ENCODE peak calls at places on chromosome 19, in five cellular contexts. A is neuronal stem cell, N is trophoblast cell, B is H1, C is mesenchymal stem cell. R is an unnamed sample.
A peak's percentile ranks its signal among the peaks of the same experiment; 100 is the strongest.

GRCh38 chr19:47730910-47731309 is 14.4 kb upstream of the NOP53 start:
- DNase-seq in B (no peak), C (no peak), A (no peak), N (no peak), R (no peak)

GRCh38 chr19:7533281-7533819 is 2.2 kb upstream of the PNPLA6 start:
- DNase-seq in B (peak; percentile 71), C (peak; percentile 37), A (no peak), N (peak; percentile 98), R (peak; percentile 71)

GRCh38 chr19:48913114-48913513 is 13.0 kb downstream of the NUCB1 start:
- DNase-seq in N (peak; percentile 76), A (no peak), B (no peak), C (no peak), R (no peak)

GRCh38 chr19:49326165-49326704 is 1.2 kb upstream of the SLC6A16 start:
- DNase-seq in B (no peak), N (no peak), A (no peak), C (no peak), R (no peak)

GRCh38 chr19:41746593-41747227 is 8.6 kb upstream of the CEACAM6 start:
- DNase-seq in B (peak; percentile 46), A (peak; percentile 3), N (peak; percentile 76), C (no peak), R (peak; percentile 64)

GRCh38 chr19:16626796-16627193 is 1.2 kb downstream of the MED26 start:
- DNase-seq in A (no peak), B (no peak), N (no peak), C (no peak), R (no peak)

GRCh38 chr19:3129112-3129511 is 6.7 kb upstream of the GNA15 start:
- DNase-seq in B (no peak), N (peak; percentile 64), A (no peak), C (peak; percentile 68), R (no peak)

GRCh38 chr19:35248310-35249145 is at the start of gene LSR:
- DNase-seq in C (no peak), B (peak; percentile 93), A (peak; percentile 88), N (peak; percentile 86), R (peak; percentile 95)

GRCh38 chr19:33348301-33349010 is 25.1 kb upstream of the CEBPG start:
- DNase-seq in B (no peak), N (peak; percentile 68), C (no peak), A (no peak), R (no peak)

GRCh38 chr19:57314146-57314545 is 6.1 kb upstream of the ZNF543 start:
- DNase-seq in C (no peak), N (no peak), A (no peak), B (no peak), R (no peak)

GRCh38 chr19:34482380-34483250 is 1.1 kb downstream of the WTIP start:
- DNase-seq in B (peak; percentile 72), C (peak; percentile 54), N (peak; percentile 43), A (no peak), R (no peak)

GRCh38 chr19:50992666-50993035 is 8.8 kb downstream of the KLK8 start:
- DNase-seq in N (no peak), A (no peak), C (no peak), B (no peak), R (no peak)

GRCh38 chr19:37077615-37077928 is 661 bp upstream of the ZNF420 start:
- DNase-seq in N (no peak), B (no peak), C (no peak), A (peak; percentile 1), R (no peak)

GRCh38 chr19:9751449-9751848 is 17.1 kb downstream of the ZNF846 start:
- DNase-seq in A (no peak), B (no peak), N (no peak), C (no peak), R (no peak)

GRCh38 chr19:49665301-49666119 is at the start of the genes BCL2L12 and IRF3:
- DNase-seq in N (peak; percentile 100), C (peak; percentile 97), A (peak; percentile 94), B (peak; percentile 98), R (peak; percentile 94)

GRCh38 chr19:13024126-13024957 is 29.1 kb downstream of the NFIX start:
- DNase-seq in B (no peak), A (no peak), N (no peak), C (peak; percentile 25), R (no peak)

GRCh38 chr19:9839415-9839814 is 4.3 kb downstream of the PIN1 start:
- DNase-seq in B (no peak), C (no peak), A (no peak), N (no peak), R (no peak)

GRCh38 chr19:53671621-53672111 is 39.9 kb downstream of the DPRX start:
- DNase-seq in A (no peak), C (no peak), N (peak; percentile 65), B (no peak), R (no peak)

GRCh38 chr19:46859637-46860124 is 1.1 kb upstream of the ARHGAP35 start:
- DNase-seq in C (no peak), B (no peak), N (no peak), A (no peak), R (no peak)

GRCh38 chr19:54380897-54381296 is 16.2 kb upstream of the LAIR1 start:
- DNase-seq in C (no peak), B (no peak), N (no peak), A (no peak), R (no peak)

GRCh38 chr19:9836021-9836420 is 903 bp downstream of the PIN1 start:
- DNase-seq in N (no peak), C (peak; percentile 44), A (no peak), B (no peak), R (no peak)

GRCh38 chr19:15369594-15369891 is 10.0 kb downstream of the AKAP8 start:
- DNase-seq in C (no peak), A (no peak), B (no peak), N (no peak), R (no peak)

GRCh38 chr19:43525836-43526771 is 897 bp downstream of the ETHE1 start:
- DNase-seq in C (peak; percentile 44), B (peak; percentile 55), N (peak; percentile 46), A (no peak), R (peak; percentile 40)

GRCh38 chr19:12891553-12892021 is 627 bp downstream of the GCDH start:
- DNase-seq in A (no peak), N (no peak), C (no peak), B (no peak), R (no peak)

GRCh38 chr19:14090509-14091085 is at the start of gene SAMD1:
- DNase-seq in C (peak; percentile 91), A (peak; percentile 54), B (peak; percentile 67), N (peak; percentile 58), R (peak; percentile 79)
- H2BK12ac ChIP-seq in C (peak within 1 kb of the TSS; percentile 18), A (peak within 1 kb of the TSS; percentile 84), B (no peak within 1 kb of the TSS), N (no peak within 1 kb of the TSS), R (no peak within 1 kb of the TSS)

DNA sequence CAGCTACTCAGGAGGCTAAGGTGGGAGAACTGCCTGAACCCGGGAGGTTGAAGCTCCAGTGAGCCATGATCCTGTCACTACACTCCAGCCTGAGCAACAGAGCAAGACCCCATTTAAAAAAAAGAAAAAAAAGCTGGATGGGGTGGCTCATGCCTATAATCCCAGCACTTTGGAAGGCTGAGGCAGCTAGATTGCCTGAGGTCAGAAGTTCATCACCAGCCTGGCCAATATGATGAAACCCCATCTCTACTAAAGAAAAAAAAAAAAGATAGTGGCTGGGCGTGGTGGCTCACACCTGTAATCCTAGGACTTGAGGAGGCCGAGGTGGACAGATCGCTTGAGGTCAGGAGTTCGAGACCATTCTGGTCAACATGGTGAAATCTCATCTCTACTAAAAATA is 15.0 kb downstream of the LTBP4 start:
- DNase-seq in B (no peak), C (no peak), A (no peak), N (no peak), R (no peak)
- H2BK120ac ChIP-seq in B (no peak overlapping the region), C (no peak overlapping the region), A (no peak overlapping the region), N (no peak overlapping the region), R (no peak overlapping the region)

GRCh38 chr19:18440421-18440877 is 2.5 kb upstream of the ISYNA1 start:
- DNase-seq in A (no peak), N (peak; percentile 35), C (no peak), B (no peak), R (no peak)

GRCh38 chr19:18437481-18438330 is at the start of gene ISYNA1:
- DNase-seq in C (peak; percentile 71), B (peak; percentile 89), A (peak; percentile 69), N (peak; percentile 57), R (peak; percentile 81)

GRCh38 chr19:18439910-18440237 is 1.9 kb upstream of the ISYNA1 start:
- DNase-seq in N (peak; percentile 65), A (no peak), C (no peak), B (no peak), R (no peak)

GRCh38 chr19:18438331-18439024 is 545 bp upstream of the ISYNA1 start:
- DNase-seq in A (no peak), B (peak; percentile 78), C (peak; percentile 74), N (peak; percentile 53), R (peak; percentile 73)

DNA sequence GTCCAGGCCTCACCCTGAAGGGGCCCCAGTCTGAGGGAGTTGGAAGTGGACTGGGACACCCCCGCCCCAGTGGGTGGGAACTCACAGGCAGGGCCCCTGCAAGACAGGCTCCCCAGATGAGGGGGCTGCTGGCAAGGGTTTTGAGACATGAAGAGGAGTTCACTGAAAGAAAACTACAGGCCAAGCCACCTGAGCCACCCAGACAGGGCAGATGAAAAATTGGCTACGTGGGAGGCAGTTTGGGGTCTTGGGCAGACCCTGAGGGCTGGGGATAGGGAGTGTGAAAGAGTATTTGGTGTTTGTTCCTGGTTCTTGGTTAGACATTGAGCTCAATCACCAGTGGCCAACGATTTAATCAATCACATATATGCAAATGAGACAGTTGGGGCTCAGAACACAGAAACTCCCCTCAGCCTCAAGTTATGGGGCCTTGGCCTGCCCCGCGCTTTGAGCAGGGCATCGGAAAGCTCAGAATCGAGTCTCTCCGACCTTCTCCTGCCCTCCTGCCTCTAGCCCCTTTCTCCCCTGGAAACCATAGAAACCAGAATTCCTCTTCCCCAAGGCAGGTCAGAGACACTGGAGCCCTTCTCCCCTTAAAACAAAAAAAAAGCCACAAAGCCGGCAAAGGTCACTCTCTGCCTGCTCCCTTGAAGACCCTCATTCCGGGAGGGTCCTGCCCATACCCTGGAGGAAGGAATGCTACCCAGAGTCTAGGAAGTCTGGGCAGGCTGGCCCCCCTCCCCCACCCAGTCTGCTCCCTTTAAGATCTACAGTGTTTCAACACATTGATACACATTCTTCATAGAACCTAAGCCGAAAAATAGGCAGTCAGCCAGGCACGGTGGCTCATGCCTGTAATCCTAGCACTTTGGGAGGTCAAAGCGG is 1.3 kb upstream of the ISYNA1 start:
- DNase-seq in N (peak; percentile 15), A (no peak), B (no peak), C (peak; percentile 63), R (no peak)
- H3K18ac ChIP-seq in N (peak overlapping the region; percentile 82), A (peak overlapping the region; percentile 100), B (peak overlapping the region; percentile 72), C (peak overlapping the region; percentile 92), R (peak overlapping the region; percentile 12)

GRCh38 chr19:11699931-11700794 is 38.6 kb downstream of the ZNF823 start:
- DNase-seq in A (no peak), N (peak; percentile 80), B (no peak), C (peak; percentile 51), R (no peak)

GRCh38 chr19:11708457-11708856 is 30.3 kb downstream of the ZNF823 start:
- DNase-seq in N (peak; percentile 31), B (no peak), A (no peak), C (no peak), R (no peak)

GRCh38 chr19:11710313-11710712 is 28.4 kb downstream of the ZNF823 start:
- DNase-seq in N (peak; percentile 24), C (no peak), A (no peak), B (no peak), R (no peak)

GRCh38 chr19:11705474-11705873 is 33.3 kb downstream of the ZNF823 start:
- DNase-seq in A (no peak), C (no peak), B (no peak), N (no peak), R (no peak)
- H2BK12ac ChIP-seq in A (no peak overlapping the region), C (no peak overlapping the region), B (no peak overlapping the region), N (no peak overlapping the region), R (no peak overlapping the region)